ENCODE peak calls at places on chromosome 1, in seven cellular contexts. G, K, I, M, E, P and J are unnamed samples.
A peak's percentile ranks its signal among the peaks of the same experiment; 100 is the strongest.

GRCh38 chr1:47849611-47850261 is 147.4 kb downstream of the TRABD2B start:
- ATAC-seq in K (peak; percentile 76), P (no peak), G (no peak), I (no peak), E (no peak), M (no peak), J (no peak)

GRCh38 chr1:186839077-186839400 is 10.3 kb downstream of the PLA2G4A start:
- ATAC-seq in P (no peak), G (peak; percentile 36), I (no peak), K (no peak), E (no peak), M (no peak), J (no peak)

GRCh38 chr1:29181413-29182225 is at the start of gene SRSF4:
- ATAC-seq in I (peak; percentile 96), M (peak; percentile 91), P (peak; percentile 96), G (peak; percentile 98), K (peak; percentile 97), E (peak; percentile 86), J (peak; percentile 92)

GRCh38 chr1:112923234-112923955 is 32.6 kb downstream of the SLC16A1 start:
- ATAC-seq in P (peak; percentile 65), G (no peak), I (peak; percentile 28), E (no peak), K (peak; percentile 16), M (no peak), J (no peak)

GRCh38 chr1:227378876-227379554 is 60.7 kb upstream of the CDC42BPA start:
- ATAC-seq in E (no peak), P (no peak), G (no peak), M (no peak), I (no peak), K (no peak), J (no peak)

GRCh38 chr1:111199329-111199728 is 1.1 kb downstream of the DENND2D start:
- ATAC-seq in P (no peak), E (peak; percentile 18), G (no peak), M (no peak), K (no peak), I (no peak), J (no peak)

GRCh38 chr1:184366992-184367391 is 19.8 kb upstream of the C1orf21 start:
- ATAC-seq in G (peak; percentile 65), E (no peak), M (no peak), P (peak; percentile 26), I (no peak), K (no peak), J (no peak)

GRCh38 chr1:22056043-22056442 is 3.5 kb downstream of the CDC42 start:
- ATAC-seq in P (no peak), G (no peak), M (no peak), K (no peak), E (no peak), I (no peak), J (no peak)

GRCh38 chr1:167061073-167061464 is 29.1 kb downstream of the GPA33 start:
- ATAC-seq in G (no peak), M (no peak), I (no peak), E (no peak), P (no peak), K (no peak), J (no peak)

GRCh38 chr1:938711-939504 is 15.2 kb downstream of the SAMD11 start:
- ATAC-seq in I (no peak), K (no peak), M (no peak), P (no peak), E (no peak), G (no peak), J (no peak)